ENCODE peak calls at places on chromosomes 6 and 20, in four cellular contexts. One of them, this sample, is unnamed.

GRCh38 chr20:34709836-34710567 is 5.9 kb downstream of the TP53INP2 start:
- DNase-seq in tibial nerve: no peak
- DNase-seq in CD4-positive, CD25-positive, alpha-beta regulatory T cell: no peak
- DNase-seq in naive thymus-derived CD4-positive, alpha-beta T cell: no peak
- DNase-seq in this sample: peak; percentile 68

GRCh38 chr6:142975272-142975805 is 30.4 kb upstream of the HIVEP2 start:
- DNase-seq in tibial nerve: no peak
- DNase-seq in naive thymus-derived CD4-positive, alpha-beta T cell: no peak
- DNase-seq in CD4-positive, CD25-positive, alpha-beta regulatory T cell: no peak
- DNase-seq in this sample: no peak

GRCh38 chr20:56761393-56761792 is 132.3 kb downstream of the TFAP2C start:
- DNase-seq in naive thymus-derived CD4-positive, alpha-beta T cell: no peak
- DNase-seq in CD4-positive, CD25-positive, alpha-beta regulatory T cell: no peak
- DNase-seq in tibial nerve: no peak
- DNase-seq in this sample: no peak

GRCh38 chr20:25378884-25379733 is 11.5 kb downstream of the ABHD12 start:
- DNase-seq in CD4-positive, CD25-positive, alpha-beta regulatory T cell: no peak
- DNase-seq in naive thymus-derived CD4-positive, alpha-beta T cell: no peak
- DNase-seq in tibial nerve: no peak
- DNase-seq in this sample: no peak

GRCh38 chr20:58898629-58899028 is 46.1 kb downstream of the GNAS start:
- DNase-seq in naive thymus-derived CD4-positive, alpha-beta T cell: no peak
- DNase-seq in CD4-positive, CD25-positive, alpha-beta regulatory T cell: no peak
- DNase-seq in tibial nerve: no peak
- DNase-seq in this sample: no peak

GRCh38 chr6:125639621-125640020 is 109.8 kb upstream of the HEY2 start:
- DNase-seq in tibial nerve: no peak
- DNase-seq in CD4-positive, CD25-positive, alpha-beta regulatory T cell: no peak
- DNase-seq in naive thymus-derived CD4-positive, alpha-beta T cell: no peak
- DNase-seq in this sample: no peak

GRCh38 chr6:74519172-74519571 is 686.7 kb downstream of the COL12A1 start:
- DNase-seq in CD4-positive, CD25-positive, alpha-beta regulatory T cell: no peak
- DNase-seq in tibial nerve: no peak
- DNase-seq in naive thymus-derived CD4-positive, alpha-beta T cell: no peak
- DNase-seq in this sample: no peak

GRCh38 chr6:24631671-24632070 is 14.3 kb downstream of the KIAA0319 start:
- DNase-seq in tibial nerve: no peak
- DNase-seq in CD4-positive, CD25-positive, alpha-beta regulatory T cell: no peak
- DNase-seq in naive thymus-derived CD4-positive, alpha-beta T cell: no peak
- DNase-seq in this sample: no peak

GRCh38 chr20:35772563-35773058 is 796 bp downstream of the PHF20 start:
- DNase-seq in CD4-positive, CD25-positive, alpha-beta regulatory T cell: no peak
- DNase-seq in tibial nerve: no peak
- DNase-seq in naive thymus-derived CD4-positive, alpha-beta T cell: peak; percentile 21
- DNase-seq in this sample: no peak
- H3K27ac ChIP-seq in CD4-positive, CD25-positive, alpha-beta regulatory T cell: peak overlapping the region; percentile 95
- H3K27ac ChIP-seq in tibial nerve: peak overlapping the region; percentile 98
- H3K27ac ChIP-seq in naive thymus-derived CD4-positive, alpha-beta T cell: peak overlapping the region; percentile 98
- H3K27ac ChIP-seq in this sample: peak overlapping the region; percentile 95

GRCh38 chr6:158645064-158646022 is 800 bp upstream of the DYNLT1 start:
- DNase-seq in tibial nerve: no peak
- DNase-seq in CD4-positive, CD25-positive, alpha-beta regulatory T cell: no peak
- DNase-seq in naive thymus-derived CD4-positive, alpha-beta T cell: no peak
- DNase-seq in this sample: no peak

GRCh38 chr6:158642097-158642601 is 2.4 kb downstream of the DYNLT1 start:
- DNase-seq in naive thymus-derived CD4-positive, alpha-beta T cell: no peak
- DNase-seq in tibial nerve: no peak
- DNase-seq in CD4-positive, CD25-positive, alpha-beta regulatory T cell: no peak
- DNase-seq in this sample: no peak

GRCh38 chr6:158644227-158645063 is at the start of gene DYNLT1:
- DNase-seq in naive thymus-derived CD4-positive, alpha-beta T cell: peak; percentile 72
- DNase-seq in tibial nerve: peak; percentile 84
- DNase-seq in CD4-positive, CD25-positive, alpha-beta regulatory T cell: peak; percentile 87
- DNase-seq in this sample: peak; percentile 89

GRCh38 chr6:158640519-158640918 is 4.0 kb downstream of the DYNLT1 start:
- DNase-seq in naive thymus-derived CD4-positive, alpha-beta T cell: no peak
- DNase-seq in tibial nerve: no peak
- DNase-seq in CD4-positive, CD25-positive, alpha-beta regulatory T cell: no peak
- DNase-seq in this sample: peak; percentile 31

GRCh38 chr6:158642805-158643489 is 1.6 kb downstream of the DYNLT1 start:
- DNase-seq in naive thymus-derived CD4-positive, alpha-beta T cell: no peak
- DNase-seq in CD4-positive, CD25-positive, alpha-beta regulatory T cell: peak; percentile 30
- DNase-seq in tibial nerve: no peak
- DNase-seq in this sample: no peak
- H3K27ac ChIP-seq in naive thymus-derived CD4-positive, alpha-beta T cell: peak overlapping the region; percentile 97
- H3K27ac ChIP-seq in CD4-positive, CD25-positive, alpha-beta regulatory T cell: peak overlapping the region; percentile 96
- H3K27ac ChIP-seq in tibial nerve: peak overlapping the region; percentile 96
- H3K27ac ChIP-seq in this sample: peak overlapping the region; percentile 93

GRCh38 chr6:137365648-137366047 is 128.5 kb downstream of the OLIG3 start:
- DNase-seq in tibial nerve: no peak
- DNase-seq in CD4-positive, CD25-positive, alpha-beta regulatory T cell: no peak
- DNase-seq in naive thymus-derived CD4-positive, alpha-beta T cell: no peak
- DNase-seq in this sample: no peak
- H3K27ac ChIP-seq in tibial nerve: no peak overlapping the region
- H3K27ac ChIP-seq in CD4-positive, CD25-positive, alpha-beta regulatory T cell: no peak overlapping the region
- H3K27ac ChIP-seq in naive thymus-derived CD4-positive, alpha-beta T cell: no peak overlapping the region
- H3K27ac ChIP-seq in this sample: no peak overlapping the region

GRCh38 chr6:112199001-112199403 is 55.4 kb downstream of the LAMA4 start:
- DNase-seq in tibial nerve: no peak
- DNase-seq in naive thymus-derived CD4-positive, alpha-beta T cell: no peak
- DNase-seq in CD4-positive, CD25-positive, alpha-beta regulatory T cell: no peak
- DNase-seq in this sample: no peak

GRCh38 chr6:112203577-112204349 is 50.6 kb downstream of the LAMA4 start:
- DNase-seq in naive thymus-derived CD4-positive, alpha-beta T cell: no peak
- DNase-seq in CD4-positive, CD25-positive, alpha-beta regulatory T cell: no peak
- DNase-seq in tibial nerve: no peak
- DNase-seq in this sample: no peak

GRCh38 chr6:112205521-112206458 is 48.6 kb downstream of the LAMA4 start:
- DNase-seq in CD4-positive, CD25-positive, alpha-beta regulatory T cell: no peak
- DNase-seq in tibial nerve: no peak
- DNase-seq in naive thymus-derived CD4-positive, alpha-beta T cell: no peak
- DNase-seq in this sample: no peak

GRCh38 chr6:112204350-112204706 is 50.0 kb downstream of the LAMA4 start:
- DNase-seq in CD4-positive, CD25-positive, alpha-beta regulatory T cell: no peak
- DNase-seq in naive thymus-derived CD4-positive, alpha-beta T cell: no peak
- DNase-seq in tibial nerve: no peak
- DNase-seq in this sample: no peak

DNA sequence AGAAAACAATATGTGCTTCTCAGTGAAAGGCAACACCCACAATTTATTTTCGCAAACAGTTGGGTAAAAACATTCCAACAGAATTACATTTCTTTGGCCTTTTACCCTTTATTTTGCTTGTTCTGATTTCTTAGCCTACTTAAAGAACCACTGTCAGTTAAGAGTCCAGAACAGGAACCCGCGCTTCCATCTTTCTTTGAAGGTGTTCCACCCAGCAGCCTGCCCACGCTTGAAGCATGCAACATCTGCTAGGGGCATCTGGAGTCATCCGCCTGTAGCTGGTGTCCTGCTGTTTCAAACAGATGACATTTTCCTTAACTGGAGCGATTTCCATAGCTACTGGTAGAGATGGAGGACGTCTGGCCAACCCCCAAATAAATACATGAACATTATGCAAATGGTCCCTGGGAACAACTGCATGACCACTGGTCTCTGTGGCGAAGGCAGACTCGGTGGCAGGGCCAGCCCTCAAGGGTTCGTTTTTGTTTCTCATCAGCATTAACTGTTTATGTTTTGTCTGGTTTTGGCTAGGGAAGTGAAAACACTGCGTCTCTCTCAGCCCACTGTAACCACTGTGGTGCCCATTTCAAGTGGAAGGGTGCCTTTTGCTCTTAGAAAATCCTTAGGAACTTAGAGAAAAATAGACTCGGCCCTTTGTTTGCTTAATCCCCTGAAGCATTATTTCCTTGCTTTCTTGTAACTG is 51.6 kb downstream of the LAMA4 start:
- DNase-seq in tibial nerve: no peak
- DNase-seq in naive thymus-derived CD4-positive, alpha-beta T cell: no peak
- DNase-seq in CD4-positive, CD25-positive, alpha-beta regulatory T cell: no peak
- DNase-seq in this sample: no peak
- H3K27ac ChIP-seq in tibial nerve: peak overlapping the region; percentile 83
- H3K27ac ChIP-seq in naive thymus-derived CD4-positive, alpha-beta T cell: no peak overlapping the region
- H3K27ac ChIP-seq in CD4-positive, CD25-positive, alpha-beta regulatory T cell: no peak overlapping the region
- H3K27ac ChIP-seq in this sample: no peak overlapping the region

GRCh38 chr20:37341632-37342031 is 4.3 kb upstream of the SRC start:
- DNase-seq in tibial nerve: no peak
- DNase-seq in CD4-positive, CD25-positive, alpha-beta regulatory T cell: no peak
- DNase-seq in naive thymus-derived CD4-positive, alpha-beta T cell: no peak
- DNase-seq in this sample: no peak

GRCh38 chr20:37343994-37344355 is 2.0 kb upstream of the SRC start:
- DNase-seq in naive thymus-derived CD4-positive, alpha-beta T cell: no peak
- DNase-seq in CD4-positive, CD25-positive, alpha-beta regulatory T cell: no peak
- DNase-seq in tibial nerve: no peak
- DNase-seq in this sample: no peak

GRCh38 chr20:37342231-37343177 is 3.4 kb upstream of the SRC start:
- DNase-seq in naive thymus-derived CD4-positive, alpha-beta T cell: no peak
- DNase-seq in tibial nerve: no peak
- DNase-seq in CD4-positive, CD25-positive, alpha-beta regulatory T cell: no peak
- DNase-seq in this sample: no peak

GRCh38 chr20:37344506-37345338 is 1.2 kb upstream of the SRC start:
- DNase-seq in CD4-positive, CD25-positive, alpha-beta regulatory T cell: no peak
- DNase-seq in tibial nerve: no peak
- DNase-seq in naive thymus-derived CD4-positive, alpha-beta T cell: no peak
- DNase-seq in this sample: no peak

DNA sequence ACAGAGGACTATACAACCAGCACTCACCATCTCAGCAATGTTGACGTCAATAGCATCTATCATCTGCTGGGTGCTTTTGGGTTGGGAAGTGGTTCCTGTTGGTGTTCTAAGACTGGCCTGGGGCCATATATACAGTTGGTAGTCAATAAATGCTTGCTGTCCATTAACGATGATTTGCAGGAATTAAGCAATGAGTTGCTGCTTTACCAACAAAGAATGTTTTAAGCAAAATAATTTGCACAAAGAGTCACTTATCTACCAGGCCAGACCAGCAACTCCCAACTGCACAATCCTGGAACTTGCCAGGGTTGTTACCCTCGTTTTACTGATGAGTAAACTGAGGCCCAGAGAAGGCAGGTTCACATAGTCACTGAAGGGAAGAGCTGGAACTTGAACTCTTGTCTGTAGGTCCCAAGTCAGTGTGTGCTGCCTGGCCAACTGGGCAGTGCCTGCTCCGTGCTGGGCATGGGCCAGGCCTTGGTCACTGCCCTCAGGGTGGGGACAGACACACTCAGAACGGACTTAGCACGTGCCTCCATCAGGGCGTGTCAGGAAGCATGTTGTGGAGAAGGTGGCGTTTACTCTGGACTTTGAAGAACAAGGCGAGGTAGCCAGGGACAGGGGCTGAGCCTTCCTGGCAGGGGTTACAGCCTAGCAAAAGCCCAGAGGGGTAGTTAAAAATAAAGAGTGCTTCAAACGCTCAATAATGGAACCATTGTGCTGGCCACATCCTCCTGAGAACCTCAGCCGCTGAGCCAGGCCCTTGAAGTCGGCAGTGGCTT is 2.5 kb upstream of the SRC start:
- DNase-seq in CD4-positive, CD25-positive, alpha-beta regulatory T cell: no peak
- DNase-seq in naive thymus-derived CD4-positive, alpha-beta T cell: no peak
- DNase-seq in tibial nerve: no peak
- DNase-seq in this sample: no peak
- H3K27ac ChIP-seq in CD4-positive, CD25-positive, alpha-beta regulatory T cell: no peak overlapping the region
- H3K27ac ChIP-seq in naive thymus-derived CD4-positive, alpha-beta T cell: no peak overlapping the region
- H3K27ac ChIP-seq in tibial nerve: peak overlapping the region; percentile 94
- H3K27ac ChIP-seq in this sample: no peak overlapping the region

DNA sequence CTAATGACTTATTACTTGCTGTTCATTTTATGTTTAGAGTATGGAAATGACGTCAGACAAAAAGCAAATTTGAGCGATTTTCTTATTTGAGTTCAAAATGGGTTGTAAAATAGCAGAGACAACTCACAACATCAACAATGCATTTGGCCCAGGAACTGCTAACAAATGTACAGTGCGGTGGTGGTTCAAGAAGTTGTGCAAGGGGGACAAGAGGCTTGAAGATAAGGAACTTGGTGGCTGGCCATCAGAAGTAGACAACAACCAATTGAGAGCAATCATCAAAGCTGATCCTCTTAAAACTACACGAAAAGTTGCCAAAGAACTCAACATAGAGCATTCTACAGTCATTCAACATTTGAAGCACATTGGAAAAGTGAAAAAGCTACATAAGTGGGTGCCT is 43.8 kb downstream of the REV3L start:
- DNase-seq in CD4-positive, CD25-positive, alpha-beta regulatory T cell: no peak
- DNase-seq in tibial nerve: no peak
- DNase-seq in naive thymus-derived CD4-positive, alpha-beta T cell: no peak
- DNase-seq in this sample: no peak
- H3K27ac ChIP-seq in CD4-positive, CD25-positive, alpha-beta regulatory T cell: no peak overlapping the region
- H3K27ac ChIP-seq in tibial nerve: no peak overlapping the region
- H3K27ac ChIP-seq in naive thymus-derived CD4-positive, alpha-beta T cell: no peak overlapping the region
- H3K27ac ChIP-seq in this sample: no peak overlapping the region

DNA sequence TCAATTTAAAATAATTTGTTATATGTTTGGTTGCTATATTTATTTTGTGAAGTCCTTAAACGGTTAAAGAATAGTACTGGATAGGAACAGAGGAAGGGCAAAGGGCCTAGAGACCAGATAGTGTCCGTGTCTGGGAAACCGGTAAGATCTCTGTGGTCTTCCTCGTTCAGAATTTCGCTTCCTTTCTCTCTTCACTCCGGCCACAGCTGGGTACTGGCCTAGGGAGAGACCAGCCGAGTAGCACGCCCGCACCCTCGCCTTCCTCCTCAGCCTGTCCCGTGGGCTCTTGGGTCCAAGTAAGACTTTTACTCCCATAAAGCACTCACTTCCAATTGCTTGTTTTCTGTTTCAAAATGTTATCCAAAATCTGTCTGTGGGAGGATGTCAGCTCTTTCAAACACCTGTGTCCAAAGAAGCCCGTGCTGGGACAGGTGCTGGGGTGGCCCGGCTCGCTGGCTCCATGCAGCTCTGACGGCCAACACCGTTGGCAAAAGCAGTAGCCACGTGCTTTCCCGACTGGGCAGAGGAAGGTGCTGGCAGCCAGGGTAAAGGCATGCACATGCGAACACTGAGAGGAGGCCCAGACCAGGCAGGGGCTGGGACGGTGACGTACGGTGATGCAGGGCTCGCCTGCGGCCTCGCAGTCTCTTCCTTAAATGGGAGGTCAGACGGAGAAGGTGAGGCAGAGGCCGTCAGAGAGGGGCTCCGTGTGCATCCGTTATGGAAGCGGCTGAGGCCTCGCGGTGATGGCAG is 112.2 kb downstream of the IRF4 start:
- DNase-seq in CD4-positive, CD25-positive, alpha-beta regulatory T cell: no peak
- DNase-seq in naive thymus-derived CD4-positive, alpha-beta T cell: no peak
- DNase-seq in tibial nerve: no peak
- DNase-seq in this sample: no peak
- H3K27ac ChIP-seq in CD4-positive, CD25-positive, alpha-beta regulatory T cell: no peak overlapping the region
- H3K27ac ChIP-seq in naive thymus-derived CD4-positive, alpha-beta T cell: no peak overlapping the region
- H3K27ac ChIP-seq in tibial nerve: no peak overlapping the region
- H3K27ac ChIP-seq in this sample: no peak overlapping the region

This sample was measured in CD8-positive, alpha-beta memory T cell.